ENCODE peak calls at places on chromosomes 3 and 15, in five cellular contexts. P is K562, L is H1, G is HepG2, E is GM12891. D is an unnamed sample.

GRCh38 chr3:146187334-146187950 is 26.5 kb upstream of the PLOD2 start:
- DNase-seq in P (no peak), L (no peak), G (no peak), E (no peak), D (no peak)

GRCh38 chr3:122563717-122564025 is 429 bp downstream of the PARP9 start:
- DNase-seq in P (no peak), L (no peak), G (no peak), E (no peak), D (no peak)

GRCh38 chr3:4493931-4494806 is 1.0 kb downstream of the ITPR1 start:
- DNase-seq in P (no peak), L (no peak), G (no peak), E (no peak), D (no peak)

GRCh38 chr3:43894176-43895049 is 203.7 kb downstream of the ABHD5 start:
- DNase-seq in P (peak; percentile 71), L (peak; percentile 75), G (no peak), E (no peak), D (peak; percentile 34)

GRCh38 chr3:4395448-4395847 is 71.6 kb downstream of the SUMF1 start:
- DNase-seq in P (no peak), L (no peak), G (no peak), E (no peak), D (no peak)

GRCh38 chr15:45759910-45760309 is 125.1 kb downstream of the SQOR start:
- DNase-seq in P (no peak), L (no peak), G (no peak), E (no peak), D (no peak)

GRCh38 chr3:38487323-38487722 is 8.8 kb upstream of the EXOG start:
- DNase-seq in P (no peak), L (no peak), G (no peak), E (no peak), D (no peak)

GRCh38 chr3:101259485-101260341 is 60.7 kb downstream of the IMPG2 start:
- DNase-seq in P (no peak), L (no peak), G (no peak), E (no peak), D (no peak)

GRCh38 chr15:84747423-84748273 is 744 bp upstream of the ZNF592 start:
- DNase-seq in P (no peak), L (peak; percentile 89), G (peak; percentile 63), E (no peak), D (peak; percentile 55)
- TF ChIP-seq POLR2A in P (peak; percentile 70), L (no peak), G (peak; percentile 34), E (peak; percentile 23), D (peak; percentile 10)

GRCh38 chr3:72310028-72310987 is 525.4 kb upstream of the PROK2 start:
- DNase-seq in P (no peak), L (no peak), G (peak; percentile 16), E (peak; percentile 50), D (peak; percentile 68)
- TF ChIP-seq POLR2AphosphoS5 in P (no peak), L (no peak), G (no peak), E (no peak), D (no peak)

GRCh38 chr3:177104299-177104992 is 92.8 kb downstream of the TBL1XR1 start:
- DNase-seq in P (no peak), L (no peak), G (no peak), E (no peak), D (no peak)
- TF ChIP-seq TAF1 in P (no peak), L (no peak), G (no peak), E (no peak), D (no peak)

DNA sequence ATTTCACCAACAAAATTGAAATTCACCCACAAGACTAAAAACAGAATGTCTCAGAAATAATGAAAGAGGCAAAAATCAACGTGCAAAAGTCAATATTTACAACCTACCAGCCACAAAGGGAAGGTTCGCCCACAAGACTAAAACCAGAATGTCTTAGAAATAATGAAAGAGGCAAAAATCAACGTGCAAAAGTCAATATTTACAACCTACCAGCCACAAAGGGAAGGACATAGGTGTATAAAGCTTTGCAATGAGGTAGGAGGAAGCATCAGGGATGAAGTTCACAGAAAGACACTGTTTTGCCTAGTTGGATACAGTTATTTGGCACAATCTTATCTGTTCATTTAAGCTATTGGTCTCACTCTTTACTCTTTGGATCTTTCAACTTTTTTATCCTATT is 14.3 kb downstream of the OXTR start:
- DNase-seq in P (no peak), L (no peak), G (no peak), E (no peak), D (no peak)
- TF ChIP-seq POLR2A in P (no peak), L (no peak), G (no peak), E (no peak), D (no peak)

GRCh38 chr15:52241489-52241888 is 50.3 kb upstream of the GNB5 start:
- DNase-seq in P (no peak), L (no peak), G (no peak), E (no peak), D (no peak)

GRCh38 chr15:52251144-52251860 is 44.3 kb downstream of the MYO5C start:
- DNase-seq in P (no peak), L (no peak), G (peak; percentile 65), E (no peak), D (no peak)

GRCh38 chr15:52247481-52247880 is 48.1 kb downstream of the MYO5C start:
- DNase-seq in P (no peak), L (no peak), G (no peak), E (no peak), D (no peak)

GRCh38 chr15:52243697-52244555 is 51.7 kb downstream of the MYO5C start:
- DNase-seq in P (no peak), L (no peak), G (no peak), E (no peak), D (no peak)

DNA sequence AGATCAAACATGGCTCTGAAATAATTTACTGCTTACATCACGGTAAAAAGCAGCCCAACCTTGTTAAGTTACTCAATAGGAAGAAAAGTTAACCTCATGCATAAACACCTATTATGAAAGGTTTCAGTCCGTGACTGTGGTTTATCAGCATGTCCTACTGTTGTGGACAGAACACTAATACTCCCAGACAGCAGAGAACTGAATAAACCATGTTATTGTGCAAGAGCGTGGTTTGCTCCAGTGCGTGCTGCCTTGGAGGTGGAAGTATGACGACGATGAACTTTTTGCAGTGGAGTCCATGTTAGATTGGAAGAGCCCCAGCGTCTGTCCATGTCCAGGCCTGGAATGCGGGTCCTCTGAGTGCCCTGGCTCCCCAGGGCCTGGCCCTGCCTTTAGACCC is 48.6 kb downstream of the MYO5C start:
- DNase-seq in P (no peak), L (no peak), G (no peak), E (no peak), D (no peak)
- TF ChIP-seq POLR2AphosphoS5 in P (no peak), L (no peak), G (no peak), E (no peak), D (no peak)

DNA sequence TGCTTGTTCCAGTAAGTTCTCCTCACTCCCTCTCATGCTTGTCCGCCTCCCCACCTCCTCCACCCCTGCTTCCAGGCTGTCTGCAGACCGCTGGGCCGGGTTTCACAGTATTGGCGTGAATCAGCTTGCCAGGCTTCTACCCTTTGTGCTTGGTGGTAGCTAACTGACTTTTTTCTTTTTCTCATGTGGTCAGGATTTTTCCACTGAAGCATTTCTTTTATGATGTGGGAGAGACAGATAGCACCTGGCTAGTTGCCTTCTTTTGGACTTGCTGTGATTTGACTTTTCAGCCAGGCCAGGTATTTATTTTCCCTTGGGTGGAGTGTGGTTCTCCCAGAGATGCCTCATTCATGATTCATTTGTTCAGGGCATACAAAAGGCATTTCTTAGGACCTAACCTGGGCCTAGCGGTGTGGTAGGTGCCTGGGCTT is 60.6 kb downstream of the ST6GAL1 start:
- DNase-seq in P (no peak), L (no peak), G (no peak), E (no peak), D (no peak)
- TF ChIP-seq TAF1 in P (no peak), L (no peak), G (no peak), E (no peak), D (no peak)